ENCODE peak calls at places on chromosome 7, in four cellular contexts. D is Peyer's patch, L is tibial nerve, C is pancreas. E is an unnamed sample.
A peak's percentile ranks its signal among the peaks of the same experiment; 100 is the strongest.

GRCh38 chr7:130699686-130700085 is 13.3 kb upstream of the TSGA13 start:
- DNase-seq in D (no peak), L (no peak), C (no peak), E (no peak)

GRCh38 chr7:104415700-104416099 is 87.3 kb downstream of the LHFPL3 start:
- DNase-seq in D (no peak), L (no peak), C (no peak), E (no peak)

GRCh38 chr7:97005764-97006145 is 402 bp downstream of the DLX6 start:
- DNase-seq in D (no peak), L (no peak), C (no peak), E (no peak)

GRCh38 chr7:26140380-26140779 is 11.6 kb upstream of the NFE2L3 start:
- DNase-seq in D (peak; percentile 8), L (no peak), C (no peak), E (no peak)

GRCh38 chr7:24911213-24911603 is 68.8 kb downstream of the OSBPL3 start:
- DNase-seq in D (no peak), L (no peak), C (no peak), E (no peak)

GRCh38 chr7:34062341-34062740 is 157.0 kb downstream of the BMPER start:
- DNase-seq in D (no peak), L (no peak), C (no peak), E (no peak)

GRCh38 chr7:33841031-33841430 is 64.3 kb upstream of the BMPER start:
- DNase-seq in D (no peak), L (no peak), C (no peak), E (no peak)

GRCh38 chr7:3892167-3892566 is 591.1 kb downstream of the SDK1 start:
- DNase-seq in D (no peak), L (no peak), C (no peak), E (no peak)

GRCh38 chr7:69736411-69736810 is 138.1 kb downstream of the AUTS2 start:
- DNase-seq in D (no peak), L (no peak), C (no peak), E (no peak)

GRCh38 chr7:128215281-128215680 is 25.8 kb upstream of the LEP start:
- DNase-seq in D (no peak), L (no peak), C (no peak), E (no peak)

GRCh38 chr7:9029671-9030070 is 596.3 kb downstream of the NXPH1 start:
- DNase-seq in D (no peak), L (no peak), C (no peak), E (no peak)

GRCh38 chr7:44277391-44277790 is 48.0 kb downstream of the CAMK2B start:
- DNase-seq in D (no peak), L (no peak), C (peak; percentile 34), E (no peak)

GRCh38 chr7:157769870-157770213 is 433.0 kb downstream of the DNAJB6 start:
- DNase-seq in D (no peak), L (no peak), C (peak; percentile 36), E (no peak)

GRCh38 chr7:128266891-128267839 is 26.1 kb downstream of the LEP start:
- DNase-seq in D (peak; percentile 49), L (peak; percentile 26), C (peak; percentile 63), E (peak; percentile 36)

GRCh38 chr7:130959743-130960207 is 225.8 kb upstream of the KLF14 start:
- DNase-seq in D (no peak), L (no peak), C (no peak), E (no peak)

GRCh38 chr7:2081526-2082356 is 151.0 kb downstream of the MAD1L1 start:
- DNase-seq in D (no peak), L (no peak), C (no peak), E (no peak)

GRCh38 chr7:24732646-24733413 is 24.4 kb downstream of the GSDME start:
- DNase-seq in D (no peak), L (no peak), C (no peak), E (no peak)

GRCh38 chr7:94367940-94368339 is 26.8 kb upstream of the COL1A2 start:
- DNase-seq in D (no peak), L (no peak), C (no peak), E (no peak)

GRCh38 chr7:55020481-55020871 is 1.7 kb downstream of the EGFR start:
- DNase-seq in D (peak; percentile 56), L (peak; percentile 56), C (peak; percentile 80), E (peak; percentile 71)

GRCh38 chr7:48084727-48085432 is 4.2 kb upstream of the UPP1 start:
- DNase-seq in D (peak; percentile 88), L (peak; percentile 66), C (no peak), E (peak; percentile 57)

GRCh38 chr7:17770710-17771375 is 169.5 kb downstream of the SNX13 start:
- DNase-seq in D (no peak), L (no peak), C (no peak), E (no peak)

GRCh38 chr7:83996879-83997278 is 197.7 kb downstream of the SEMA3A start:
- DNase-seq in D (no peak), L (no peak), C (no peak), E (no peak)

GRCh38 chr7:157560710-157561522 is 224.1 kb downstream of the DNAJB6 start:
- DNase-seq in D (no peak), L (no peak), C (no peak), E (no peak)

GRCh38 chr7:78081888-78082287 is 283.3 kb downstream of the PHTF2 start:
- DNase-seq in D (no peak), L (no peak), C (no peak), E (no peak)

GRCh38 chr7:149209518-149210269 is 14.3 kb downstream of the ZNF282 start:
- DNase-seq in D (peak; percentile 73), L (no peak), C (no peak), E (no peak)

GRCh38 chr7:3955751-3956696 is 655.0 kb downstream of the SDK1 start:
- DNase-seq in D (peak; percentile 55), L (no peak), C (no peak), E (no peak)

GRCh38 chr7:143885951-143886350 is 16.0 kb downstream of the TCAF1 start:
- DNase-seq in D (no peak), L (no peak), C (no peak), E (no peak)

GRCh38 chr7:143887078-143887477 is 14.9 kb downstream of the TCAF1 start:
- DNase-seq in D (no peak), L (no peak), C (no peak), E (no peak)

GRCh38 chr7:143882611-143883078 is 19.3 kb downstream of the TCAF1 start:
- DNase-seq in D (peak; percentile 61), L (peak; percentile 35), C (peak; percentile 73), E (peak; percentile 37)

GRCh38 chr7:143884276-143884977 is 17.5 kb downstream of the TCAF1 start:
- DNase-seq in D (no peak), L (no peak), C (no peak), E (no peak)

GRCh38 chr7:143884978-143885559 is 16.9 kb downstream of the TCAF1 start:
- DNase-seq in D (no peak), L (no peak), C (no peak), E (no peak)
- H3K4me3 ChIP-seq in D (peak overlapping the region; percentile 23), L (peak overlapping the region; percentile 55), C (peak overlapping the region; percentile 17), E (peak overlapping the region; percentile 24)

GRCh38 chr7:101743995-101744360 is 73.4 kb upstream of the CUX1 start:
- DNase-seq in D (peak; percentile 53), L (no peak), C (no peak), E (no peak)
- H3K4me3 ChIP-seq in D (peak overlapping the region; percentile 41), L (peak overlapping the region; percentile 51), C (peak overlapping the region; percentile 53), E (no peak overlapping the region)

GRCh38 chr7:151342811-151343210 is 1.2 kb downstream of the NUB1 start:
- DNase-seq in D (no peak), L (no peak), C (no peak), E (no peak)
- H3K4me3 ChIP-seq in D (peak overlapping the region; percentile 98), L (peak overlapping the region; percentile 85), C (peak overlapping the region; percentile 96), E (no peak overlapping the region)

GRCh38 chr7:142787783-142788182 is 17.0 kb downstream of the PRSS2 start:
- DNase-seq in D (no peak), L (no peak), C (no peak), E (no peak)

GRCh38 chr7:142788303-142789286 is 17.8 kb downstream of the PRSS2 start:
- DNase-seq in D (no peak), L (no peak), C (no peak), E (no peak)

GRCh38 chr7:142790056-142790455 is 19.3 kb downstream of the PRSS2 start:
- DNase-seq in D (no peak), L (no peak), C (no peak), E (no peak)

GRCh38 chr7:142785841-142786250 is 15.1 kb downstream of the PRSS2 start:
- DNase-seq in D (peak; percentile 82), L (no peak), C (no peak), E (no peak)

DNA sequence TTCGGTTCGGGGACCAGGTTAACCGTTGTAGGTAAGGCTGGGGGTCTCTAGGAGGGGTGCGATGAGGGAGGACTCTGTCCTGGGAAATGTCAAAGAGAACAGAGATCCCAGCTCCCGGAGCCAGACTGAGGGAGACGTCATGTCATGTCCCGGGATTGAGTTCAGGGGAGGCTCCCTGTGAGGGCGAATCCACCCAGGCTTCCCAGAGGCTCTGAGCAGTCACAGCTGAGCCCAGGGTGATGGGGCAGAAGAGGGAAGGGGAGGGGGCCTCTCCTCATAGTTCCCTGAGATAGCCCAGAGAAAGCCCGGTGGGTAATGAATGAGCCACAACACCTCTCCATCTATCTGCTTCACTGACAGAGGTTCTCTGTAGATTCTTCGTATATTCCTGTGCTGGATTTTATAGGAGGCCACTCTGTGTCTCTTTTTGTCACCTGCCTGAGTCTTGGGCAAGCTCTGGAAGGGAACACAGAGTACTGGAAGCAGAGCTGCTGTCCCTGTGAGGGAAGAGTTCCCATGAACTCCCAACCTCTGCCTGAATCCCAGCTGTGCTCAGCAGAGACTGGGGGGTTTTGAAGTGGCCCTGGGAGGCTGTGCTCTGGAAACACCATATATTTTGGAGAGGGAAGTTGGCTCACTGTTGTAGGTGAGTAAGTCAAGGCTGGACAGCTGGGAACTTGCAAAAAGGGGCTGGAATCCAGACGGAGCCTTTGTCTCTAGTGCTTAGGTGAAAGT is 16.4 kb downstream of the PRSS2 start:
- DNase-seq in D (no peak), L (no peak), C (no peak), E (no peak)
- H3K4me3 ChIP-seq in D (peak overlapping the region; percentile 15), L (no peak overlapping the region), C (no peak overlapping the region), E (no peak overlapping the region)

GRCh38 chr7:74656421-74656910 is 1.1 kb upstream of the GTF2I start:
- DNase-seq in D (peak; percentile 80), L (no peak), C (peak; percentile 62), E (peak; percentile 51)

GRCh38 chr7:74655785-74656420 is 1.6 kb upstream of the GTF2I start:
- DNase-seq in D (no peak), L (no peak), C (no peak), E (no peak)

GRCh38 chr7:74657692-74658170 is at the start of gene GTF2I:
- DNase-seq in D (no peak), L (no peak), C (peak; percentile 88), E (peak; percentile 39)

GRCh38 chr7:74658171-74659004 is 870 bp downstream of the GTF2I start:
- DNase-seq in D (peak; percentile 96), L (peak; percentile 81), C (peak; percentile 95), E (peak; percentile 91)

GRCh38 chr7:74656911-74657691 is 417 bp upstream of the GTF2I start:
- DNase-seq in D (peak; percentile 99), L (peak; percentile 98), C (peak; percentile 100), E (peak; percentile 98)
- H3K4me3 ChIP-seq in D (peak overlapping the region; percentile 88), L (peak overlapping the region; percentile 98), C (peak overlapping the region; percentile 99), E (peak overlapping the region; percentile 92)

GRCh38 chr7:106045139-106045538 is 67.0 kb downstream of the SYPL1 start:
- DNase-seq in D (no peak), L (no peak), C (no peak), E (no peak)
- H3K4me3 ChIP-seq in D (no peak overlapping the region), L (no peak overlapping the region), C (no peak overlapping the region), E (no peak overlapping the region)